ENCODE peak calls at places on chromosomes 3 and 15, in six cellular contexts. K is spleen, U is stomach, C is GM12892, M is GM23338, X is K562. Y is an unnamed sample.

GRCh38 chr15:70597056-70597603 is 166.2 kb downstream of the UACA start:
- DNase-seq in K (no peak), U (no peak), C (no peak), M (no peak), X (no peak), Y (no peak)

GRCh38 chr3:134613006-134613520 is 37.8 kb downstream of the KY start:
- DNase-seq in K (no peak), U (no peak), C (no peak), M (no peak), X (no peak), Y (peak; percentile 58)

GRCh38 chr15:62931650-62932049 is 110.9 kb upstream of the TPM1 start:
- DNase-seq in K (no peak), U (no peak), C (no peak), M (no peak), X (no peak), Y (no peak)

GRCh38 chr15:52485290-52485689 is 43.4 kb downstream of the MYO5A start:
- DNase-seq in K (no peak), U (no peak), C (no peak), M (no peak), X (no peak), Y (no peak)

GRCh38 chr3:31180274-31180673 is 285.8 kb upstream of the GADL1 start:
- DNase-seq in K (no peak), U (no peak), C (no peak), M (no peak), X (no peak), Y (no peak)

GRCh38 chr15:76196949-76197315 is 114.3 kb downstream of the ETFA start:
- DNase-seq in K (peak; percentile 73), U (no peak), C (no peak), M (no peak), X (no peak), Y (no peak)

GRCh38 chr15:95558131-95558530 is 772.4 kb upstream of the NR2F2 start:
- DNase-seq in K (no peak), U (no peak), C (no peak), M (no peak), X (no peak), Y (no peak)

GRCh38 chr15:88447206-88447605 is 20.0 kb downstream of the MRPL46 start:
- DNase-seq in K (no peak), U (no peak), C (no peak), M (no peak), X (no peak), Y (no peak)

GRCh38 chr3:140816372-140816771 is 125.3 kb upstream of the SLC25A36 start:
- DNase-seq in K (no peak), U (no peak), C (no peak), M (no peak), X (no peak), Y (no peak)

GRCh38 chr3:169637731-169638130 is 25.8 kb downstream of the MECOM start:
- DNase-seq in K (no peak), U (no peak), C (no peak), M (no peak), X (no peak), Y (no peak)

GRCh38 chr3:43343778-43344177 is 57.4 kb downstream of the SNRK start:
- DNase-seq in K (no peak), U (no peak), C (no peak), M (no peak), X (no peak), Y (no peak)

GRCh38 chr15:101807345-101807945 is 4.1 kb downstream of the OR4F6 start:
- DNase-seq in K (no peak), U (no peak), C (no peak), M (no peak), X (no peak), Y (no peak)

GRCh38 chr15:51864408-51865056 is 35.1 kb downstream of the TMOD3 start:
- DNase-seq in K (no peak), U (no peak), C (no peak), M (peak; percentile 57), X (no peak), Y (no peak)

GRCh38 chr15:30924353-30924752 is 20.6 kb downstream of the FAN1 start:
- DNase-seq in K (no peak), U (no peak), C (no peak), M (no peak), X (no peak), Y (no peak)

GRCh38 chr15:31361764-31362120 is 35.1 kb downstream of the KLF13 start:
- DNase-seq in K (no peak), U (no peak), C (no peak), M (peak; percentile 48), X (no peak), Y (no peak)

GRCh38 chr3:179141890-179142289 is 6.3 kb upstream of the PIK3CA start:
- DNase-seq in K (no peak), U (no peak), C (no peak), M (no peak), X (no peak), Y (no peak)

GRCh38 chr3:28186748-28187147 is 54.7 kb upstream of the CMC1 start:
- DNase-seq in K (no peak), U (no peak), C (no peak), M (no peak), X (no peak), Y (no peak)

GRCh38 chr3:9976736-9977709 is 9.6 kb downstream of the EMC3 start:
- DNase-seq in K (no peak), U (peak; percentile 75), C (no peak), M (no peak), X (peak; percentile 80), Y (peak; percentile 97)

GRCh38 chr3:25849101-25849500 is 59.2 kb downstream of the OXSM start:
- DNase-seq in K (no peak), U (no peak), C (no peak), M (no peak), X (no peak), Y (no peak)

GRCh38 chr3:156837130-156837529 is 11.0 kb downstream of the LEKR1 start:
- DNase-seq in K (no peak), U (no peak), C (no peak), M (no peak), X (no peak), Y (no peak)

GRCh38 chr3:40230382-40230781 is 79.1 kb upstream of the EIF1B start:
- DNase-seq in K (no peak), U (no peak), C (no peak), M (no peak), X (no peak), Y (no peak)

GRCh38 chr3:14439501-14440167 is 37.2 kb downstream of the SLC6A6 start:
- DNase-seq in K (peak; percentile 92), U (peak; percentile 84), C (no peak), M (no peak), X (peak; percentile 78), Y (no peak)

GRCh38 chr15:69478259-69478687 is 25.7 kb downstream of the RPLP1 start:
- DNase-seq in K (peak; percentile 85), U (peak; percentile 68), C (no peak), M (peak; percentile 90), X (peak; percentile 75), Y (no peak)

GRCh38 chr3:94101860-94102259 is 39.0 kb downstream of the NSUN3 start:
- DNase-seq in K (no peak), U (no peak), C (no peak), M (peak; percentile 35), X (no peak), Y (no peak)

GRCh38 chr15:54567408-54568040 is 589.3 kb downstream of the UNC13C start:
- DNase-seq in K (no peak), U (no peak), C (no peak), M (no peak), X (no peak), Y (no peak)
- TF ChIP-seq POLR2AphosphoS5 in K (no peak), U (no peak), C (no peak), M (no peak), X (no peak), Y (no peak)

DNA sequence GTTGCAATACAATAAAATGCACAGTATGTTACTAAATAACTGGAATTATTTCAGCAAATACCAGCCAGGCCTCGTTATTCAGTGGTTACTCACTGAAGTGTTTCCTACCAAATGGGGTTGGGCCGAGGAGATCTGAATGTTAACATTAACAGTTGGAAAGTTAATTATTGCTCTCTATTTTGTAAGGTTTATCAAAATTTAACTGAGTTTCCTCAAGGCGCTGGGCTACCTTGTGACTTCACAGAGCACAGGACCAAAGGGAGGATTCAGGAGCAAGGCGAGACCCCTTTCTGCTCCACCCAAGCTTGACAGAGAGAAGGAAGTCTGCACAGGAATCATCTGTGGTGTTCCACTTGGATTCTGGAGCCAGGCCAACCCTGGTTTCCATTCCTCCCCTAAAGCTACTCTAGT is 21.6 kb downstream of the ADAMTS9 start:
- DNase-seq in K (no peak), U (no peak), C (no peak), M (no peak), X (no peak), Y (no peak)
- TF ChIP-seq POLR2AphosphoS5 in K (peak; percentile 23), U (no peak), C (no peak), M (no peak), X (no peak), Y (no peak)

DNA sequence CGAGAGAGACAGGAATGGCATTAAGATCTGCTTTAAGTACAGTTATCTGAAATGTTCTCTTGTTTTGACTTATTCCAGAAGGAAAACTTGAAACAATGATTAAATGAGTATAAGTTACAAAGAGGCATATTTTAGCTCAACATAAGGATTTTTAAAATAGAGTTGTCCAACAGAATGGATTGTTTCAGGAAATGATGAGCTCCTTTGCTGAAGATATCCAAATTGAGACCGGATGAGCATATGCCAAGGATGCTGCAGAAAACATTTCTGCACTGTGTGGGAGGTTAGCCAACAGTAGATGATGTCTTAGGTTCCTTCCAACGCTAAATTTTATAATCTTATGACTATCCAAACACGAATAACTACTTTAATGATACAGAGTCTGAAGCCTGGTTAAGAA is 226.5 kb upstream of the NANOGP8 start:
- DNase-seq in K (no peak), U (no peak), C (no peak), M (no peak), X (no peak), Y (no peak)
- TF ChIP-seq POLR2AphosphoS5 in K (no peak), U (no peak), C (no peak), M (no peak), X (no peak), Y (no peak)

DNA sequence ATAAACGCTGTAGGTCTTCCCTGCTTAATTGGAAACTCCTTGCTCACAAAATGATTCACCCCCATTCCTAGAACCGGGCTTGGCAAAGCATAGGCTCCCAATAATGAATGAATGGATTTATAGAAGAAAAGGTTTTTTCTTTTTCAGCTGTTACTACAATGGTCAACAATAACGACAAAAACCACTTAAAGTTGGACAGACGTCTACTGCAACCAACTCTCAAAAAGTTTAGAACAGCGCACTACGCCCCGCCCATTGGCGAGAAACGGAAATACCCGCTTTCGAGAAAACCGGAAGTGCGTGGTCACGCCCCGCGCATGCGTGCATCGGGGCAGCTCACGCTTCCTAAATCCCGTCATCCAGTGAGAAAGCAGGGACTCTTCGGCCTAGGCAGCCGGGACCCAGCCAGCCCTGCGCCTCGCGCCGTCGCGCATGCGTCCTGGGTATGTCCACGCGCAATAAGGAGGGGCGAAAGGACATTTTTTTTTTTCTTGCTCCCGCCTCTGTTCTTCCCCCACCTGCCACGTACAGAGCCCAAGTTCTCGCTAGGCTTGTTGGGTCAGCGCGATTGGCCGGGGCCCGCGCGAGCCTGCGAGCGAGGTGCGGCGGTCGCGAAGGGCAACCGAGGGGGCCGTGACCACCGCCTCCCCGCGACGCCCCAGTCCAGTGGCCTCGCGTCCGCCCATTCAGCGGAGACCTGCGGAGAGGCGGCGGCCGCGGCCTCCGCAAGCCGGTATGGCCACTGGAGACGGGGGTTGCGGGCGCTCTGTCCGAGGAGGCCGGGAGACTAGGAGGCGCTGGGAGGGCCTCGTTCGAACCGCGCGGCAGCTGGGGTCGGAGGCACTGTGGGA is at the start of gene TFG:
- DNase-seq in K (peak; percentile 98), U (peak; percentile 98), C (peak; percentile 85), M (peak; percentile 96), X (peak; percentile 97), Y (peak; percentile 99)
- TF ChIP-seq POLR2AphosphoS5 in K (peak; percentile 93), U (peak; percentile 92), C (peak; percentile 53), M (peak; percentile 85), X (peak; percentile 40), Y (peak; percentile 99)

GRCh38 chr3:133384331-133385027 is 15.4 kb upstream of the BFSP2 start:
- DNase-seq in K (no peak), U (peak; percentile 70), C (peak; percentile 39), M (peak; percentile 87), X (peak; percentile 29), Y (no peak)
- TF ChIP-seq POLR2AphosphoS5 in K (no peak), U (no peak), C (no peak), M (no peak), X (no peak), Y (no peak)

Y was measured in vagina.